ENCODE peak calls at places on chromosomes 5 and 9, in four cellular contexts. G is GM23248, E is OCI-LY7, V is GM23338. W is an unnamed sample.

GRCh38 chr5:33969572-33970452 is 14.7 kb downstream of the SLC45A2 start:
- DNase-seq in G (peak; percentile 79), E (peak; percentile 17), V (peak; percentile 75), W (peak; percentile 59)

GRCh38 chr9:71824242-71824641 is 55.9 kb upstream of the CEMIP2 start:
- DNase-seq in G (no peak), E (no peak), V (no peak), W (no peak)

GRCh38 chr9:136339173-136339957 is 12.0 kb downstream of the GPSM1 start:
- DNase-seq in G (peak; percentile 64), E (peak; percentile 73), V (peak; percentile 90), W (peak; percentile 56)

GRCh38 chr5:119529811-119530210 is 77.5 kb downstream of the HSD17B4 start:
- DNase-seq in G (no peak), E (no peak), V (no peak), W (no peak)

GRCh38 chr9:107953556-107954158 is 464.1 kb upstream of the KLF4 start:
- DNase-seq in G (no peak), E (no peak), V (no peak), W (no peak)

GRCh38 chr5:161096591-161096990 is 244.6 kb upstream of the ATP10B start:
- DNase-seq in G (peak; percentile 34), E (no peak), V (no peak), W (no peak)

GRCh38 chr5:109819878-109820277 is 130.2 kb downstream of the MAN2A1 start:
- DNase-seq in G (no peak), E (no peak), V (peak; percentile 34), W (no peak)

GRCh38 chr5:16663848-16664247 is 47.1 kb upstream of the RETREG1 start:
- DNase-seq in G (no peak), E (no peak), V (no peak), W (no peak)

GRCh38 chr5:169795311-169795710 is 158.2 kb downstream of the DOCK2 start:
- DNase-seq in G (no peak), E (no peak), V (peak; percentile 32), W (no peak)

GRCh38 chr9:98974994-98975712 is 31.4 kb downstream of the COL15A1 start:
- DNase-seq in G (peak; percentile 86), E (peak; percentile 47), V (peak; percentile 91), W (peak; percentile 64)

GRCh38 chr5:137954131-137954879 is 65.0 kb downstream of the PKD2L2 start:
- DNase-seq in G (peak; percentile 96), E (no peak), V (no peak), W (no peak)

GRCh38 chr9:68546596-68547390 is 6.1 kb upstream of the TMEM252 start:
- DNase-seq in G (no peak), E (peak; percentile 75), V (no peak), W (no peak)

GRCh38 chr5:163565931-163566608 is 60.7 kb downstream of the MAT2B start:
- DNase-seq in G (peak; percentile 55), E (no peak), V (peak; percentile 82), W (no peak)

GRCh38 chr9:2216591-2216990 is 201.4 kb downstream of the SMARCA2 start:
- DNase-seq in G (no peak), E (no peak), V (no peak), W (no peak)

GRCh38 chr5:57538341-57538955 is 55.8 kb upstream of the ACTBL2 start:
- DNase-seq in G (peak; percentile 96), E (no peak), V (no peak), W (no peak)

GRCh38 chr9:6783753-6784152 is 26.0 kb downstream of the KDM4C start:
- DNase-seq in G (no peak), E (no peak), V (no peak), W (no peak)

GRCh38 chr5:142446131-142446959 is 121.5 kb upstream of the SPRY4 start:
- DNase-seq in G (peak; percentile 54), E (no peak), V (no peak), W (peak; percentile 32)

GRCh38 chr9:95570150-95570549 is 53.4 kb upstream of the PTCH1 start:
- DNase-seq in G (peak; percentile 62), E (no peak), V (peak; percentile 44), W (no peak)

GRCh38 chr5:92283521-92283920 is 900.4 kb upstream of the ARRDC3 start:
- DNase-seq in G (no peak), E (no peak), V (no peak), W (no peak)

GRCh38 chr5:30765227-30765626 is 428.3 kb upstream of the CDH6 start:
- DNase-seq in G (peak; percentile 28), E (no peak), V (no peak), W (no peak)

GRCh38 chr9:129177791-129178578 is at the start of gene IER5L:
- DNase-seq in G (peak; percentile 97), E (peak; percentile 97), V (peak; percentile 98), W (peak; percentile 87)

GRCh38 chr9:129177443-129177790 is 644 bp downstream of the IER5L start:
- DNase-seq in G (peak; percentile 68), E (no peak), V (peak; percentile 40), W (no peak)

GRCh38 chr9:129178983-129179382 is 922 bp upstream of the IER5L start:
- DNase-seq in G (no peak), E (no peak), V (peak; percentile 100), W (peak; percentile 68)

GRCh38 chr9:129176786-129177442 is 1.1 kb downstream of the IER5L start:
- DNase-seq in G (peak; percentile 71), E (peak; percentile 36), V (peak; percentile 46), W (peak; percentile 30)

GRCh38 chr9:129178579-129178909 is 483 bp upstream of the IER5L start:
- DNase-seq in G (no peak), E (no peak), V (no peak), W (no peak)
- H3K4me3 ChIP-seq in G (peak overlapping the region; percentile 99), E (peak overlapping the region; percentile 72), V (peak overlapping the region; percentile 65), W (peak overlapping the region; percentile 95)

DNA sequence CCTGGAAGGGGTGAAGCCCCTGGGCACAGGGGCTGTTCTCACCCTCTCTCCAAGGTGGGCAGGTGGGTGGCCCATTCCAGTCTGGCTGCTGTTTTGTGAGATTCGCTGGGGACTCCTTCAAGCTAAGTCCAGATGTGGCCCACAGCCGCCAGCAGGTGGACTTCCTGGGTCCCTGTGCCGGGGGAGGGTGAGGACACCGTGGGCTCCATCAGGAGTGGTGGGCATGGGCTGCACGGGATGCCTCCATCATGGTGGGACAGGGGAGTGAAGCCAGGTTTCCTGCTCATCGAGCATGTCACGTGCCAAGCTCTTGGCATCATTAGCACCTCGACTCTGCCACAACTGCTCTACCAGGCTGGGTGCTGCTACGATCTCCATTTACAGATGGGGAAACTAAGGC is 1.8 kb downstream of the NCS1 start:
- DNase-seq in G (no peak), E (no peak), V (no peak), W (no peak)
- H3K9me2 ChIP-seq in G (no peaks in the 10 kb centered on the region), E (no peaks in the 10 kb centered on the region), V (no peaks in the 10 kb centered on the region), W (no peaks in the 10 kb centered on the region)

GRCh38 chr9:90802534-90802933 is 915 bp downstream of the SYK start:
- DNase-seq in G (no peak), E (peak; percentile 42), V (no peak), W (no peak)
- H3K4me1 ChIP-seq in G (no peaks in the 10 kb centered on the region), E (peaks cover 54% of the 10 kb centered on the region), V (peaks cover 15% of the 10 kb centered on the region), W (peaks cover 12% of the 10 kb centered on the region)

GRCh38 chr5:139387611-139388197 is 2.0 kb downstream of the MZB1 start:
- DNase-seq in G (no peak), E (peak; percentile 70), V (no peak), W (no peak)
- H3K4me3 ChIP-seq in G (no peak overlapping the region), E (peak overlapping the region; percentile 79), V (no peak overlapping the region), W (no peak overlapping the region)

GRCh38 chr5:25763781-25764180 is 1119.0 kb upstream of the CDH10 start:
- DNase-seq in G (no peak), E (no peak), V (no peak), W (no peak)
- H3K9me2 ChIP-seq in G (no peaks in the 10 kb centered on the region), E (no peaks in the 10 kb centered on the region), V (peaks cover 5% of the 10 kb centered on the region), W (no peaks in the 10 kb centered on the region)

GRCh38 chr5:177536386-177536785 is 18.0 kb downstream of the FAM193B start:
- DNase-seq in G (no peak), E (no peak), V (no peak), W (no peak)

GRCh38 chr5:177538876-177539275 is 15.5 kb downstream of the FAM193B start:
- DNase-seq in G (peak; percentile 26), E (no peak), V (no peak), W (no peak)

GRCh38 chr5:177535125-177535524 is 18.4 kb upstream of the DDX41 start:
- DNase-seq in G (no peak), E (no peak), V (no peak), W (no peak)

GRCh38 chr5:177539411-177539810 is 15.0 kb downstream of the FAM193B start:
- DNase-seq in G (peak; percentile 96), E (no peak), V (no peak), W (no peak)

DNA sequence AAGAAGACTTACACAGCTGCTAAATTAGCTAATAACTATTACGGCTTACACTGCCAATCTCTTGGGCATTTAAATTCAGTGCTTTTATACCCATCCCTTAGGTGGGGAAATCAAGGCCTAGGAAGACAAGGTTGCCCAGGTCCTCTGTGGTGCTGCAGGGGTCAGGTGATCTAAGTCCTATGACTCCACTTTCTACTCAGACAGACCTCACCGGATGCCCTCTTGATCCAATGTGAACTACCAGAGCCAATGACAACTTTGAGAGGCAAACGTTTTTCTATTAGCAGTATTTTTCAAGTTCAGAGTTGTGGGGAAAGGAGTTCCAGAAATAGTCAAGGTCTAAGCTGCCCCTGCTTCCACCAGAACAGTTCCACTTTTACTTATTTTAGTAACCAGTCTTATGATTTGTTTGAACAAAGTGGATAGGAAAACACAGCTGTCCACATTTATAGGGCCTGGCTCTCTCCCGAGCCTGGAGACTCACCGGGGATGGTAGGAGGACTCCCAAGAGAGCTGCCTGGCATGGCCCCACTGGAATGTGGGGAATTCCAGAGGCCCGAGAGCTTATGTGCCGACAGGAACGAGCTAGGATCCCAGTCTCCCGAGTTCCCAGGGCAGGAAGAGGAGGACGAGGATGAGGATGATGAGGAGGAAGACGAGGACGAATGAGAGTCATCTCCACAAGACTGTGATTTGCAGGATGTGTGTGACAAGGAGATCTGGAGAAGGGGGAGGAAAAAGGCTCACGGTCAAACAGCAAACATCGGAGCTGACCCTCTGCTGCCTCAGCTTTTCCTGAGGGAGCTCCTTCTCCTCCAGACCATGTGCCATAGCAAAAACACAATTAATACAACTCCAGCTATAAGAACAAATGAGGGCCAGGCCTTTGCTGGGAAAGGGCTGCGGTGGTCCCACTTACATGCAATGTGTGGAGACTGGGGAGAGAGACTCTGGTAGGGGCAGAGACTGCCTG is 16.7 kb downstream of the FAM193B start:
- DNase-seq in G (peak; percentile 93), E (no peak), V (peak; percentile 35), W (no peak)
- H3K4me1 ChIP-seq in G (peaks cover 38% of the 10 kb centered on the region), E (no peaks in the 10 kb centered on the region), V (no peaks in the 10 kb centered on the region), W (no peaks in the 10 kb centered on the region)

GRCh38 chr5:132420706-132421272 is 51.3 kb downstream of the SLC22A5 start:
- DNase-seq in G (peak; percentile 18), E (peak; percentile 94), V (no peak), W (no peak)
- H3K4me3 ChIP-seq in G (no peak overlapping the region), E (peak overlapping the region; percentile 62), V (no peak overlapping the region), W (no peak overlapping the region)

DNA sequence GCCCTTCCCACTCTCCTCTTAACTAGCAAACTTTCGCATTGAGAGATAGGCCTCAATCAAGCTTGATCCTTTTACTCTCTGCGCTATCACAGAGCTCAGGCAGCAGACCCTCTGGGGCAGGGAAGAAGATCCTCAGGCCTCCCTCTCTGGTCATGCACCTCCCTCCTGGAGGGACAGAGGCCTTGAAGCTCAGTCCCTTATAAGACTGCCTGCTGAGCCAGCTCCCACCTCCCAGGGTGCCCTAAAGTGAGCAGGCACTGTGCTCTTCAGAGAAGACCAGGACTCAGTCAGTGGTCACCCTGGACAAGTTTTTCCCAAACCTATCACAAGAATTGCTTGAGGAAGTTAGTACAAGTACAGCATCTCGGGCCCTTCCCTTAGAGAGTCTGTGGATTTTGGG is 29.9 kb downstream of the B4GALT1 start:
- DNase-seq in G (no peak), E (no peak), V (no peak), W (no peak)
- H3K9me2 ChIP-seq in G (no peaks in the 10 kb centered on the region), E (no peaks in the 10 kb centered on the region), V (no peaks in the 10 kb centered on the region), W (no peaks in the 10 kb centered on the region)

W was measured in PC-9.